ENCODE peak calls at places on chromosomes 1 and 21, in six cellular contexts. One of them, this sample, is unnamed. For H3K4me1, the result is how much of the 10 kb centered on the place peaks cover.

GRCh38 chr1:229716064-229716463 is 90.0 kb downstream of the URB2 start:
- DNase-seq in upper lobe of left lung: no peak
- DNase-seq in ovary: no peak
- DNase-seq in transverse colon: no peak
- DNase-seq in A549: no peak
- DNase-seq in tibial nerve: no peak
- DNase-seq in this sample: no peak

GRCh38 chr1:18583326-18583941 is 47.2 kb upstream of the PAX7 start:
- DNase-seq in upper lobe of left lung: no peak
- DNase-seq in ovary: no peak
- DNase-seq in transverse colon: no peak
- DNase-seq in A549: no peak
- DNase-seq in tibial nerve: peak
- DNase-seq in this sample: no peak

GRCh38 chr1:186375929-186376330 is 292 bp downstream of the ODR4 start:
- DNase-seq in upper lobe of left lung: no peak
- DNase-seq in ovary: no peak
- DNase-seq in transverse colon: no peak
- DNase-seq in A549: no peak
- DNase-seq in tibial nerve: no peak
- DNase-seq in this sample: no peak

GRCh38 chr1:157944666-157945280 is 48.7 kb upstream of the KIRREL1 start:
- DNase-seq in upper lobe of left lung: no peak
- DNase-seq in ovary: no peak
- DNase-seq in transverse colon: no peak
- DNase-seq in A549: no peak
- DNase-seq in tibial nerve: no peak
- DNase-seq in this sample: no peak

GRCh38 chr1:8394456-8395321 is 76.8 kb downstream of the SLC45A1 start:
- DNase-seq in upper lobe of left lung: no peak
- DNase-seq in ovary: no peak
- DNase-seq in transverse colon: no peak
- DNase-seq in A549: no peak
- DNase-seq in tibial nerve: no peak
- DNase-seq in this sample: no peak

GRCh38 chr21:20997633-20998455 is at the start of gene NCAM2:
- DNase-seq in upper lobe of left lung: peak
- DNase-seq in ovary: peak
- DNase-seq in transverse colon: peak
- DNase-seq in A549: peak
- DNase-seq in tibial nerve: peak
- DNase-seq in this sample: peak

GRCh38 chr1:8226747-8227146 is 91.2 kb upstream of the SLC45A1 start:
- DNase-seq in upper lobe of left lung: no peak
- DNase-seq in ovary: no peak
- DNase-seq in transverse colon: no peak
- DNase-seq in A549: no peak
- DNase-seq in tibial nerve: no peak
- DNase-seq in this sample: no peak

GRCh38 chr21:29302340-29302991 is 3.7 kb downstream of the BACH1 start:
- DNase-seq in upper lobe of left lung: no peak
- DNase-seq in ovary: no peak
- DNase-seq in transverse colon: no peak
- DNase-seq in A549: no peak
- DNase-seq in tibial nerve: no peak
- DNase-seq in this sample: no peak

GRCh38 chr1:224623310-224623714 is 7.2 kb downstream of the CNIH3 start:
- DNase-seq in upper lobe of left lung: no peak
- DNase-seq in ovary: no peak
- DNase-seq in transverse colon: no peak
- DNase-seq in A549: no peak
- DNase-seq in tibial nerve: no peak
- DNase-seq in this sample: no peak

GRCh38 chr1:934991-935750 is 11.4 kb downstream of the SAMD11 start:
- DNase-seq in upper lobe of left lung: no peak
- DNase-seq in ovary: no peak
- DNase-seq in transverse colon: no peak
- DNase-seq in A549: no peak
- DNase-seq in tibial nerve: no peak
- DNase-seq in this sample: no peak

GRCh38 chr1:245621589-245621988 is 466.8 kb downstream of the KIF26B start:
- DNase-seq in upper lobe of left lung: no peak
- DNase-seq in ovary: no peak
- DNase-seq in transverse colon: no peak
- DNase-seq in A549: no peak
- DNase-seq in tibial nerve: no peak
- DNase-seq in this sample: no peak

GRCh38 chr1:6975991-6976390 is 190.7 kb downstream of the CAMTA1 start:
- DNase-seq in upper lobe of left lung: no peak
- DNase-seq in ovary: no peak
- DNase-seq in transverse colon: no peak
- DNase-seq in A549: no peak
- DNase-seq in tibial nerve: no peak
- DNase-seq in this sample: no peak

GRCh38 chr1:113804421-113805255 is 7.6 kb downstream of the RSBN1 start:
- DNase-seq in upper lobe of left lung: peak
- DNase-seq in ovary: no peak
- DNase-seq in transverse colon: no peak
- DNase-seq in A549: peak
- DNase-seq in tibial nerve: no peak
- DNase-seq in this sample: no peak

GRCh38 chr1:63882048-63882704 is 108.4 kb downstream of the ROR1 start:
- DNase-seq in upper lobe of left lung: no peak
- DNase-seq in ovary: no peak
- DNase-seq in transverse colon: no peak
- DNase-seq in A549: no peak
- DNase-seq in tibial nerve: no peak
- DNase-seq in this sample: no peak

GRCh38 chr1:94988356-94988755 is 61.4 kb upstream of the CNN3 start:
- DNase-seq in upper lobe of left lung: no peak
- DNase-seq in ovary: no peak
- DNase-seq in transverse colon: no peak
- DNase-seq in A549: no peak
- DNase-seq in tibial nerve: no peak
- DNase-seq in this sample: no peak

GRCh38 chr1:9395031-9395430 is 102.3 kb downstream of the SPSB1 start:
- DNase-seq in upper lobe of left lung: no peak
- DNase-seq in ovary: no peak
- DNase-seq in transverse colon: no peak
- DNase-seq in A549: no peak
- DNase-seq in tibial nerve: no peak
- DNase-seq in this sample: no peak
- H3K27ac ChIP-seq in upper lobe of left lung: no peak
- H3K27ac ChIP-seq in ovary: no peak
- H3K27ac ChIP-seq in transverse colon: no peak
- H3K27ac ChIP-seq in A549: no peak
- H3K27ac ChIP-seq in tibial nerve: no peak
- H3K27ac ChIP-seq in this sample: no peak

GRCh38 chr1:89262643-89263042 is 10.0 kb downstream of the GBP5 start:
- DNase-seq in upper lobe of left lung: no peak
- DNase-seq in ovary: no peak
- DNase-seq in transverse colon: no peak
- DNase-seq in A549: no peak
- DNase-seq in tibial nerve: no peak
- DNase-seq in this sample: no peak
- H3K4me1 ChIP-seq in upper lobe of left lung: under half
- H3K4me1 ChIP-seq in ovary: under half
- H3K4me1 ChIP-seq in transverse colon: under half
- H3K4me1 ChIP-seq in A549: under half
- H3K4me1 ChIP-seq in tibial nerve: under half
- H3K4me1 ChIP-seq in this sample: under half

DNA sequence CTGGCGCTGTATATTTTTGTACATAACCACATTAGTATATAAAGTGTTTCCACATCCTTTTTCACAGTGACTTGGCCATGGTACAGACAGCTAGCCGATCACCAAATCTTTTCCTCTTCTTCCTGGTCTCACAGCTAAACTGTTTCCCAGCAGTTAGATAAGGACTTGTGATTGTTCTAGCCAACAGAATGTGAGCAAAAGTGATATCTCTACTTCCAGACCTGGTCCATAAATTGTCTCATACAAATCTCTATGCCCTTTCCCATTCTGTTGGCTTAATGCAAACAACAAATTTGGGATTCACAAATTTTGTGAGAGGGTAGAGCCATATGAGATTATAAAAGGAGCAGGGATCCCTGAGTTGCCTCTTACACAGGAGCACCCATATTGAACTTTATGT is 19.5 kb downstream of the PAFAH2 start:
- DNase-seq in upper lobe of left lung: no peak
- DNase-seq in ovary: no peak
- DNase-seq in transverse colon: no peak
- DNase-seq in A549: no peak
- DNase-seq in tibial nerve: no peak
- DNase-seq in this sample: no peak
- TF ChIP-seq EP300 in upper lobe of left lung: no peak
- TF ChIP-seq EP300 in ovary: no peak
- TF ChIP-seq EP300 in transverse colon: no peak
- TF ChIP-seq EP300 in A549: no peak
- TF ChIP-seq EP300 in tibial nerve: no peak
- TF ChIP-seq EP300 in this sample: no peak

DNA sequence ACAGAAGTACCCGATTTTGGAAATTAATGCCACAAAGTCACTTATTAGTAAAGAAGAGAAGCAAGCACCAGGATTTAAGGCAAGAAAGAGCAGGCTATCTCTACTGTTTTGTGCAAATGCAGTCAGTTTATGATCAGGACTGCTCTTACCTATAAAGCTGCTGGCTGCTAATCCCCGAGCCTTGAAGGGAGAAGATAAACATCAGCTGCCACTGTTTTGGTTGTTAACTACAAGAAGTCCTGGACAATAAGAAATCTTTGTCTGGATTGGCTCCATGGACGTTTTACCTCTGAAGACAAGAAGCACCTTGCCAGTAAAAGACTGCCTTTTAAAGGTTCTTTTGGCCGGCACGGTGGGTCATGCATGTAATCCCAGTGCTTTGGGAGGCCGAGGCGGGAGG is 21.4 kb downstream of the FRRS1 start:
- DNase-seq in upper lobe of left lung: no peak
- DNase-seq in ovary: no peak
- DNase-seq in transverse colon: no peak
- DNase-seq in A549: no peak
- DNase-seq in tibial nerve: no peak
- DNase-seq in this sample: no peak
- H3K27ac ChIP-seq in upper lobe of left lung: no peak
- H3K27ac ChIP-seq in ovary: no peak
- H3K27ac ChIP-seq in transverse colon: no peak
- H3K27ac ChIP-seq in A549: no peak
- H3K27ac ChIP-seq in tibial nerve: no peak
- H3K27ac ChIP-seq in this sample: no peak

DNA sequence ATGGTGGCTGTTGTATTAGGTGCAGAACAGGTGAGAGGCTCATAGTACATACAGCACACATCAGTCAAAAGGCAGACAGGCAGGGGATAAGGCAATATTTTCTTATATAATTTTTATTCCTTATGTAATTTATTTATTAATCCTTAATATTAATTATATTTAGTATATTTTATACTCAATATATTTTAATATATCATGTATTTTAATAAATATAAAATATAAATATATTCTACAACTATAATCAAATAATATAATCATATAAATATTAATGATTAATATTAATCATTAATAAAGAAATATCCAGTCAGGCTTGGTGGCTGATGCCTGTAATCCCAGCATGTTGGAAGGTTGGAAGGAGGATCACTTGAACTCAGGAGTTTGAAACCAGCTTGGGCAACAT is 17.7 kb upstream of the ACBD3 start:
- DNase-seq in upper lobe of left lung: no peak
- DNase-seq in ovary: no peak
- DNase-seq in transverse colon: no peak
- DNase-seq in A549: no peak
- DNase-seq in tibial nerve: no peak
- DNase-seq in this sample: no peak
- H3K4me1 ChIP-seq in upper lobe of left lung: under half
- H3K4me1 ChIP-seq in ovary: under half
- H3K4me1 ChIP-seq in transverse colon: under half
- H3K4me1 ChIP-seq in A549: under half
- H3K4me1 ChIP-seq in tibial nerve: under half
- H3K4me1 ChIP-seq in this sample: under half

DNA sequence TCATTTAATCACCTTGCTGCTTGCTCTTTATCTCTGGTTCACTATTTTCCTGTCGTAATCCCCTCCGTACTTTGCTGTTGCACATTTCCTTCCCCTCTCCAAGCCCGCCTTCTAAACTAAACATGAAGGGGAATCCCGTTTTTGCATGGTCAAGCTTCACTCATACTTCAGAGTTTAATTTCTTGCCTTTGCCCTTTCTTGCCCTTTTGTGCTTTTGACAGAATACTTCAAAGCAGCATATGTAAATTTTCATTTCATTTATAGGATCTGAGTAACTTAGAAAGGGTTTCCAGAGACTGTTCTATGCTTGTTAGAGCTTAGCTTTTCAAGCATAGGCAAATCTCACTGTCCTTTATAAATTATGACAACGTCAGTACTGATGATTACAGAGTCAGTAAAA is 27.7 kb downstream of the SPATA45 start:
- DNase-seq in upper lobe of left lung: no peak
- DNase-seq in ovary: no peak
- DNase-seq in transverse colon: no peak
- DNase-seq in A549: no peak
- DNase-seq in tibial nerve: no peak
- DNase-seq in this sample: no peak
- TF ChIP-seq EP300 in upper lobe of left lung: no peak
- TF ChIP-seq EP300 in ovary: no peak
- TF ChIP-seq EP300 in transverse colon: no peak
- TF ChIP-seq EP300 in A549: no peak
- TF ChIP-seq EP300 in tibial nerve: no peak
- TF ChIP-seq EP300 in this sample: no peak

This sample was measured in suprapubic skin.